ENCODE peak calls at places on chromosomes 16 and 17, in nine cellular contexts. K is NCI-H1436; I is activated naive CD8-positive, alpha-beta T cell treated with anti-CD3 and anti-CD28 coated beads, Interleukin-2, amount 50 U/mL, for 16 hours; X is NCI-H2029; Y is AG09309; V is MM.1S; O is mesothelial cell of epicardium; R is D341Med; L is nucleus accumbens. H is an unnamed sample.

GRCh38 chr16:47664653-47665325 is 203.7 kb downstream of the PHKB start:
- DNase-seq in X (no peak), O (no peak), R (no peak), V (no peak), K (no peak), I (no peak), Y (no peak), L (no peak), H (no peak)

GRCh38 chr16:48164907-48165715 is 9.3 kb upstream of the ABCC12 start:
- DNase-seq in O (peak; percentile 36), R (peak; percentile 84), Y (no peak), L (peak; percentile 48), X (peak; percentile 8), I (peak; percentile 27), V (peak; percentile 55), K (peak; percentile 26), H (peak; percentile 13)

GRCh38 chr17:70108166-70108565 is 33.1 kb downstream of the KCNJ16 start:
- DNase-seq in O (no peak), L (no peak), V (no peak), X (no peak), I (no peak), R (no peak), K (no peak), Y (no peak), H (no peak)

GRCh38 chr16:28915181-28915580 is 9.9 kb downstream of the RABEP2 start:
- DNase-seq in V (no peak), I (no peak), K (no peak), O (no peak), R (no peak), L (no peak), X (no peak), Y (peak; percentile 28), H (no peak)

GRCh38 chr17:81913394-81914102 is 2.3 kb upstream of the PCYT2 start:
- DNase-seq in K (no peak), Y (no peak), L (no peak), X (no peak), V (no peak), I (no peak), R (no peak), O (no peak), H (no peak)

GRCh38 chr17:61149862-61150362 is 249.7 kb upstream of the TBX2 start:
- DNase-seq in I (no peak), V (no peak), O (no peak), L (no peak), X (no peak), Y (no peak), K (peak; percentile 67), R (no peak), H (no peak)

GRCh38 chr17:27481327-27481726 is 25.1 kb downstream of the KSR1 start:
- DNase-seq in K (no peak), L (no peak), V (no peak), X (no peak), O (no peak), I (no peak), R (no peak), Y (no peak), H (no peak)

GRCh38 chr17:58153046-58153445 is 4.9 kb downstream of the OR4D1 start:
- DNase-seq in O (no peak), R (no peak), Y (no peak), I (no peak), V (peak; percentile 77), K (no peak), X (no peak), L (no peak), H (peak; percentile 13)

GRCh38 chr16:46884513-46885293 is 541 bp downstream of the GPT2 start:
- DNase-seq in X (no peak), V (peak; percentile 8), L (peak; percentile 43), R (peak; percentile 64), I (no peak), K (no peak), Y (no peak), O (no peak), H (no peak)

GRCh38 chr17:42520540-42520951 is 15.5 kb upstream of the NAGLU start:
- DNase-seq in X (no peak), O (no peak), Y (no peak), K (no peak), R (peak; percentile 48), V (no peak), I (no peak), L (no peak), H (no peak)

GRCh38 chr17:55454906-55455474 is 33.4 kb upstream of the MMD start:
- DNase-seq in O (no peak), X (no peak), R (no peak), K (no peak), I (no peak), V (no peak), L (no peak), Y (peak; percentile 84), H (no peak)

GRCh38 chr16:68227183-68227793 is 8.6 kb downstream of the ESRP2 start:
- DNase-seq in K (no peak), O (no peak), L (no peak), Y (no peak), X (no peak), V (peak; percentile 67), I (no peak), R (no peak), H (no peak)

GRCh38 chr17:5391678-5392077 is 27.8 kb downstream of the NUP88 start:
- DNase-seq in X (no peak), I (no peak), K (no peak), V (no peak), R (no peak), Y (no peak), L (no peak), O (no peak), H (no peak)

GRCh38 chr17:59719526-59719925 is 12.1 kb downstream of the VMP1 start:
- DNase-seq in R (no peak), X (no peak), L (no peak), V (no peak), I (no peak), K (no peak), O (no peak), Y (no peak), H (no peak)

GRCh38 chr17:71511266-71511995 is 609.4 kb upstream of the SOX9 start:
- DNase-seq in V (no peak), O (no peak), R (no peak), K (peak; percentile 29), L (no peak), X (no peak), Y (peak; percentile 14), I (no peak), H (no peak)

GRCh38 chr16:69443809-69444611 is 19.6 kb downstream of the CYB5B start:
- DNase-seq in R (peak; percentile 11), I (no peak), K (no peak), L (no peak), X (no peak), Y (no peak), O (no peak), V (no peak), H (no peak)

GRCh38 chr17:82943339-82943738 is 103.5 kb upstream of the ZNF750 start:
- DNase-seq in I (no peak), L (no peak), V (no peak), Y (no peak), O (no peak), K (no peak), X (no peak), R (no peak), H (no peak)

GRCh38 chr17:57989011-57989345 is 924 bp upstream of the VEZF1 start:
- DNase-seq in K (no peak), V (peak; percentile 39), O (no peak), Y (no peak), I (no peak), L (no peak), R (no peak), X (no peak), H (no peak)

GRCh38 chr16:64408699-64409098 is 713.2 kb downstream of the CDH11 start:
- DNase-seq in X (no peak), V (no peak), K (no peak), Y (no peak), O (no peak), L (no peak), R (no peak), I (no peak), H (no peak)

GRCh38 chr17:58586009-58586408 is 71.6 kb upstream of the MTMR4 start:
- DNase-seq in X (no peak), Y (no peak), R (no peak), K (no peak), I (no peak), L (no peak), V (no peak), O (no peak), H (no peak)

GRCh38 chr16:8899709-8900317 is 17.7 kb downstream of the LITAFD start:
- DNase-seq in X (no peak), V (peak; percentile 80), R (no peak), I (no peak), O (no peak), K (no peak), Y (no peak), L (no peak), H (no peak)

GRCh38 chr16:72664122-72664479 is 383.8 kb downstream of the ZFHX3 start:
- DNase-seq in V (no peak), R (no peak), Y (no peak), K (no peak), O (no peak), L (no peak), I (no peak), X (no peak), H (no peak)

GRCh38 chr17:28878981-28879380 is 18.6 kb downstream of the FLOT2 start:
- DNase-seq in O (no peak), L (no peak), R (peak; percentile 86), X (peak; percentile 5), Y (no peak), K (no peak), V (peak; percentile 31), I (no peak), H (no peak)

GRCh38 chr17:32746698-32747097 is 130.2 kb downstream of the MYO1D start:
- DNase-seq in X (no peak), I (no peak), K (no peak), L (no peak), V (no peak), R (no peak), O (no peak), Y (peak; percentile 23), H (no peak)

GRCh38 chr17:41917957-41918391 is 777 bp downstream of the ACLY start:
- DNase-seq in I (no peak), K (peak; percentile 43), R (peak; percentile 92), X (peak; percentile 46), O (peak; percentile 45), L (peak; percentile 25), Y (no peak), V (peak; percentile 19), H (peak; percentile 24)

GRCh38 chr16:3655791-3656490 is 1.4 kb downstream of the DNASE1 start:
- DNase-seq in V (no peak), R (no peak), I (no peak), O (no peak), X (no peak), L (no peak), Y (no peak), K (no peak), H (no peak)

GRCh38 chr17:53313746-53314145 is 509.0 kb upstream of the KIF2B start:
- DNase-seq in V (no peak), L (no peak), R (no peak), Y (no peak), K (no peak), X (no peak), O (no peak), I (no peak), H (no peak)

GRCh38 chr17:65438708-65439294 is 122.6 kb downstream of the AXIN2 start:
- DNase-seq in V (no peak), O (no peak), Y (no peak), X (no peak), K (no peak), L (no peak), R (no peak), I (no peak), H (no peak)

H was measured in stimulated activated CD8-positive, alpha-beta memory T cell treated with anti-CD3 and anti-CD28 coated beads, Interleukin-15, amount 100 ng/mL, for 4 hours.